ENCODE peak calls at places on chromosomes 12 and 14, in four cellular contexts. D is HCT116, E is ovary, X is stomach. C is an unnamed sample. For H3K27me3, the result is how much of the 10 kb centered on the place peaks cover.

GRCh38 chr12:51323966-51324895 is at the start of gene BIN2:
- DNase-seq in D (no peak), E (no peak), X (peak), C (peak)

GRCh38 chr14:94267352-94267751 is 25.7 kb downstream of the SERPINA10 start:
- DNase-seq in D (no peak), E (no peak), X (no peak), C (no peak)

GRCh38 chr12:75715323-75715644 is 203.9 kb upstream of the KRR1 start:
- DNase-seq in D (peak), E (no peak), X (no peak), C (no peak)

GRCh38 chr12:101108130-101108529 is 101.9 kb downstream of the SLC5A8 start:
- DNase-seq in D (peak), E (no peak), X (no peak), C (no peak)

GRCh38 chr14:79649856-79650255 is 561.4 kb downstream of the DIO2 start:
- DNase-seq in D (no peak), E (no peak), X (no peak), C (no peak)

GRCh38 chr12:110149104-110149660 is 25.0 kb downstream of the IFT81 start:
- DNase-seq in D (no peak), E (no peak), X (no peak), C (no peak)

GRCh38 chr12:119627686-119628085 is 34.1 kb downstream of the TMEM233 start:
- DNase-seq in D (no peak), E (no peak), X (no peak), C (no peak)

GRCh38 chr12:127636881-127637280 is 630.1 kb upstream of the TMEM132C start:
- DNase-seq in D (no peak), E (no peak), X (no peak), C (no peak)

GRCh38 chr12:46369474-46370379 is 2.8 kb downstream of the SLC38A2 start:
- DNase-seq in D (no peak), E (no peak), X (no peak), C (no peak)

GRCh38 chr12:46370380-46370734 is 2.2 kb downstream of the SLC38A2 start:
- DNase-seq in D (no peak), E (no peak), X (no peak), C (no peak)

GRCh38 chr12:46371718-46372130 is 849 bp downstream of the SLC38A2 start:
- DNase-seq in D (no peak), E (peak), X (peak), C (peak)

GRCh38 chr12:46372131-46372851 is at the start of gene SLC38A2:
- DNase-seq in D (peak), E (peak), X (peak), C (peak)

DNA sequence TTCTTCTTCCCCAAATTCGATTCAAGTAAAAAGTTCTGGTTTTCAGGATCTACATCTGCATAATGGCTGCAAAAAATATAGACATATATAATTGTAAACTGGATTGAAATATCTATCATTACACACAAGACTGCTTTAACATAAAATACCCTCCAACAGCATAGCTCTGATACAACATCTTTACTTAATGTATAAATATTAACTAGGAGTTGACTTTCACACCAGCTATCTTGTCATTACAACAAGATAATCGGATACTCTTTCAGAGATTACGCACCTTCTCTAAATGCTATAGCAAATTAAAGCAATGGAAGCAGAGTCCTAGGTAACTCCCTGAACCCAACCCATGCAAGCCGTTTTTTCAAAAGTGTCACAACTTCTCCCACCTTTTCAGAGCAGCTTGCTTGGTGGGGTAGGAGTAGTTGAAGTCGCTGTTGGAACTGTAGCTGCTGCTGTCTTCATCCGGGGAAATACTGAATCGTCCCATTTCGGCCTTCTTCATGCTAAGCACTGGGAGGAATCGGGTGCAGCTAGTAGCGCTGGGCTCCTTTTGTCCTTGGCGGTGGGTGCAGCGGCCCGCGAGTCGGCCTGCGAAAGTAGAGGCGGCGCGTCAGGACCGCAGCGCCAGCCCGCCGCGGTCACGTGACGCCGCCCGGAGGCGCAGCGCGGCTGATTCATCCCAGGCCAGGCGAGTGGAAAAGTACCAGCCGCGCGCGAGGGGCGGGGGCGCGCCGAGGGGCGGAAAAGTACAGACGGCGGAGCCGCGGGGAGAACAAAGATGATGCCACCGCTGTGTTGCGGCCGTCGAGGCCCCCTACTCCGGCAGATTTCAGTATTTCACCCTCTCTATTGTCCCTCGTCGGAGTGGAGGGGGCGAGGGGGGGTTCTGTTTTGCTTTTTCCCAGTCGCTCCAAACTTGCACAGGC is 1.5 kb downstream of the SLC38A2 start:
- DNase-seq in D (no peak), E (peak), X (peak), C (peak)
- TF ChIP-seq POLR2A in D (peak), E (peak), X (peak), C (peak)

DNA sequence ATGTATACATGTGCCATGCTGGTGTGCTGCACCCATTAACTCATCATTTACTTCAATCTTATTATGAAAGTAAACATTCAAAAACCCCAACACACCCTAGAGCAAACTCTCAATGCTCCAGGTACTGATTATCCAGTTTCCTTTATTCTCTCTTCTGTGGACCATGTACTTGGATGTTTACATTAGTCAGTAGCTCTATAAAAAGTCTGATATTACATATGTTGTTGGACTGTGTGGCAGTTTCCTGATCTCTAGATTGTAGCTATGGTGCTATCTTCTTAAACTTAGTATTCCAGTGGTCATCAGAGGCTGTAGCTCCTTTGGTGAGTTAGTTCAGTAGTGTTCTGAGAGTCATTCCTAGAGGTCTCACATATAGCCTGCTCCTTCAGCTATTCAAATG is 25.1 kb upstream of the ITGA5 start:
- DNase-seq in D (no peak), E (no peak), X (no peak), C (no peak)
- H3K27me3 ChIP-seq in D (under half), E (under half), X (under half), C (under half)

DNA sequence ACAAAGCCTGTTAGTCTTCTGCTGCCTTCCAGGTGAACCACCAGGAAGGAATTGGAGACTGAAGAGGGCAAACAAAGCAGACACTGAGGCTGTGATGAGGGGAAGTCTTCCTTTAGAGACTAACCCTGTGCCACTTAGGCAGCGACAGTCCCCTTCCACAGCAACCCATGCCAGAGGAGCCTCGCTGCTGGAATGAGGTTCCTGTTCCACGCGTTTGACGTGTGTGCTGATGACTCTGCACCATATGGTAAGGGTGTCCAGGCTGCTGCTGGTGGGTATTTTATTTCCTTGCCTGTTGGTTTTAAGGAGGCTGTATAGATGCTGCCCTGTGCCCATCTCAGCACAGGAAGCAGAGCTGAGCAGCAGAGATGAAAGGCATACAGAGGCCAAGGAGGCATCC is 361.9 kb upstream of the FKBP4 start:
- DNase-seq in D (no peak), E (no peak), X (no peak), C (no peak)
- H3K4me3 ChIP-seq in D (no peak), E (no peak), X (no peak), C (no peak)

DNA sequence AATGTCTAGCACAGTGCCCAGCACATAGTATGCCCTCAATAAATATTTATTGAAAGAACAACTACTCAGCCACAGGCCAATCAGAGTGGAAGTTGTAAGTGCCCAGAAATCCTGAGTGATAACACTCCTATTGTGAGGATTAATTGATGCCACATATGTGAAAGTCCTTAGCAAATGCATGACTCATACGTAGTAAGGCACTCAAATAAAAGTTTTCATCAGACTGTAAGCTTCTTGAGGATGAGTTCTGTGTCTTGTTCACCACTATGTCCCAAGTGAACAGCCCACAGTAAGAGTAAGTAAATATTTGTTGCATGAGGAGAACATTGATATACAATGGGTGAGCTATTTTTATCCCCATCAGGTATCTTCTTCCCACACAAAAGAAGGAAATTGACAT is 24.7 kb upstream of the ANO6 start:
- DNase-seq in D (no peak), E (no peak), X (no peak), C (no peak)
- TF ChIP-seq POLR2A in D (no peak), E (no peak), X (no peak), C (no peak)

DNA sequence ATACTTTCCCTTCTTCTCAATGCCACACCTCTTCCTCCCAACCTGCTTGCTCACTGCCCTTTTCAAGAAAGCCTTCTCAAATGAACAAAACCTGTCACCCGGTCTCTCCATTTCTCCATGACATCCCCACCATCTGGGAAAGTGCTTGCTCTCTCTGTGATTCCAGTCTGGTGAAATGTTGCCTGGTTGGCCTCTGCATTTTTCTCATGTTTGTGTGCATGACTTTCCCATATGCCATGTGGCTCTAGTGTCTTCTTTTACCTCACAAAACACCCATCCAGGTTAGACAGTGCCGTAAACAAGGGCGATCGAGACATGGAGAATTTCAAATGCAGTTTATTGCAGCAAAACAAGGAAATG is 5.8 kb downstream of the KRT1 start:
- DNase-seq in D (no peak), E (no peak), X (no peak), C (no peak)
- H3K27me3 ChIP-seq in D (under half), E (under half), X (under half), C (under half)

GRCh38 chr14:104863923-104864266 is 1.2 kb upstream of the CEP170B start:
- DNase-seq in D (no peak), E (no peak), X (no peak), C (no peak)
- H3K4me3 ChIP-seq in D (peak), E (no peak), X (peak), C (peak)

GRCh38 chr14:59330455-59330854 is 134.7 kb downstream of the GPR135 start:
- DNase-seq in D (no peak), E (no peak), X (no peak), C (no peak)
- TF ChIP-seq POLR2A in D (no peak), E (no peak), X (no peak), C (no peak)

GRCh38 chr14:77000340-77001235 is 27.9 kb downstream of the IRF2BPL start:
- DNase-seq in D (no peak), E (peak), X (peak), C (no peak)
- H3K27me3 ChIP-seq in D (under half), E (under half), X (under half), C (under half)

DNA sequence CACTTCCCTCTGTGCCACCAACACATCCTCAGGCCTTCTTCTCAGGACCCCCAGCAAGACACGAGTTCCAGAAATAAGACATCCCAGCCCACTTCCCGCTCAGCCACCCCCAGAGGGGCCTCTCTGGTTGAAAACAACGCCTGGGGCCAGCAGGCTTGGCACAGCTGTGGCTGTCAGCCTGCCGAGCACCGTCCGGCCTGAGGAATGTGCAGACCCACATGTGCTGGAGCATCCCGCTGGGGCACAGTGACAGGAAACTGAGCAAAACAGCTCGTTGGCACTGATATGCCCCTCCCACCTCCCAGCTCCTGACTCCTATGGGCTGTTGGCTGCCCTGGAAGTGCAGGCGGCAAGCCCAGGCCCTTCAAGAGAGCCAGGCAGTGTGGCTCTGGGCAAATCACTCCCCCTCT is 1.4 kb downstream of the SYNE3 start:
- DNase-seq in D (no peak), E (peak), X (no peak), C (no peak)
- H3K4me3 ChIP-seq in D (no peak), E (peak), X (peak), C (no peak)

GRCh38 chr12:123389560-123390351 is 5.8 kb downstream of the KMT5A start:
- DNase-seq in D (no peak), E (no peak), X (peak), C (peak)
- TF ChIP-seq POLR2A in D (no peak), E (no peak), X (no peak), C (peak)

C was measured in body of pancreas.